ENCODE peak calls at places on chromosomes 16 and 17, in six cellular contexts. One of them, this sample, is unnamed.

GRCh38 chr17:16935786-16936185 is 36.1 kb downstream of the TNFRSF13B start:
- DNase-seq in mucosa of gallbladder: no peak
- DNase-seq in coronary artery: peak
- DNase-seq in GM04504: no peak
- DNase-seq in B cell: no peak
- DNase-seq in adrenal gland: no peak
- DNase-seq in this sample: peak

GRCh38 chr17:79840204-79840988 is 1.2 kb upstream of the CBX4 start:
- DNase-seq in B cell: no peak
- DNase-seq in GM04504: no peak
- DNase-seq in coronary artery: no peak
- DNase-seq in mucosa of gallbladder: no peak
- DNase-seq in adrenal gland: peak
- DNase-seq in this sample: peak

GRCh38 chr17:411416-412120 is 59.0 kb upstream of the RPH3AL start:
- DNase-seq in mucosa of gallbladder: no peak
- DNase-seq in adrenal gland: no peak
- DNase-seq in coronary artery: no peak
- DNase-seq in GM04504: no peak
- DNase-seq in B cell: no peak
- DNase-seq in this sample: no peak

GRCh38 chr17:51319186-51319585 is 58.8 kb downstream of the UTP18 start:
- DNase-seq in coronary artery: no peak
- DNase-seq in adrenal gland: no peak
- DNase-seq in mucosa of gallbladder: no peak
- DNase-seq in B cell: no peak
- DNase-seq in GM04504: no peak
- DNase-seq in this sample: no peak

GRCh38 chr17:83109793-83110645 is 30.6 kb downstream of the METRNL start:
- DNase-seq in coronary artery: peak
- DNase-seq in mucosa of gallbladder: peak
- DNase-seq in B cell: no peak
- DNase-seq in adrenal gland: peak
- DNase-seq in GM04504: peak
- DNase-seq in this sample: peak

GRCh38 chr17:50909765-50910661 is 43.9 kb upstream of the TOB1 start:
- DNase-seq in GM04504: no peak
- DNase-seq in adrenal gland: no peak
- DNase-seq in mucosa of gallbladder: no peak
- DNase-seq in coronary artery: no peak
- DNase-seq in B cell: no peak
- DNase-seq in this sample: no peak

GRCh38 chr16:53999841-54000240 is 286.7 kb downstream of the IRX3 start:
- DNase-seq in adrenal gland: no peak
- DNase-seq in mucosa of gallbladder: no peak
- DNase-seq in GM04504: no peak
- DNase-seq in coronary artery: no peak
- DNase-seq in B cell: no peak
- DNase-seq in this sample: no peak

GRCh38 chr16:4244254-4244812 is 2.5 kb upstream of the SRL start:
- DNase-seq in mucosa of gallbladder: peak
- DNase-seq in coronary artery: no peak
- DNase-seq in B cell: no peak
- DNase-seq in GM04504: no peak
- DNase-seq in adrenal gland: no peak
- DNase-seq in this sample: no peak

GRCh38 chr16:19384656-19385055 is 33.0 kb upstream of the TMC5 start:
- DNase-seq in GM04504: no peak
- DNase-seq in coronary artery: no peak
- DNase-seq in mucosa of gallbladder: peak
- DNase-seq in adrenal gland: no peak
- DNase-seq in B cell: no peak
- DNase-seq in this sample: no peak

GRCh38 chr17:77677637-77678036 is 280.9 kb upstream of the TNRC6C start:
- DNase-seq in adrenal gland: no peak
- DNase-seq in B cell: no peak
- DNase-seq in GM04504: no peak
- DNase-seq in mucosa of gallbladder: no peak
- DNase-seq in coronary artery: no peak
- DNase-seq in this sample: peak

GRCh38 chr16:11256657-11257130 is 690 bp upstream of the SOCS1 start:
- DNase-seq in adrenal gland: no peak
- DNase-seq in mucosa of gallbladder: peak
- DNase-seq in B cell: no peak
- DNase-seq in GM04504: no peak
- DNase-seq in coronary artery: peak
- DNase-seq in this sample: peak

GRCh38 chr16:82633964-82634600 is 7.3 kb downstream of the CDH13 start:
- DNase-seq in coronary artery: no peak
- DNase-seq in B cell: no peak
- DNase-seq in GM04504: no peak
- DNase-seq in adrenal gland: no peak
- DNase-seq in mucosa of gallbladder: no peak
- DNase-seq in this sample: no peak

GRCh38 chr17:5122586-5123342 is 6.9 kb downstream of the USP6 start:
- DNase-seq in coronary artery: peak
- DNase-seq in GM04504: no peak
- DNase-seq in mucosa of gallbladder: no peak
- DNase-seq in B cell: peak
- DNase-seq in adrenal gland: no peak
- DNase-seq in this sample: peak

GRCh38 chr17:3558603-3559269 is 1.1 kb upstream of the TRPV3 start:
- DNase-seq in adrenal gland: no peak
- DNase-seq in GM04504: no peak
- DNase-seq in mucosa of gallbladder: no peak
- DNase-seq in B cell: peak
- DNase-seq in coronary artery: no peak
- DNase-seq in this sample: no peak

GRCh38 chr17:30514895-30515596 is 37.8 kb downstream of the GOSR1 start:
- DNase-seq in B cell: no peak
- DNase-seq in mucosa of gallbladder: no peak
- DNase-seq in GM04504: no peak
- DNase-seq in adrenal gland: no peak
- DNase-seq in coronary artery: no peak
- DNase-seq in this sample: no peak

GRCh38 chr17:60318830-60319229 is 73.1 kb downstream of the USP32 start:
- DNase-seq in adrenal gland: no peak
- DNase-seq in coronary artery: no peak
- DNase-seq in GM04504: no peak
- DNase-seq in B cell: no peak
- DNase-seq in mucosa of gallbladder: no peak
- DNase-seq in this sample: no peak

GRCh38 chr17:17702821-17703607 is 21.8 kb downstream of the RAI1 start:
- DNase-seq in coronary artery: no peak
- DNase-seq in adrenal gland: no peak
- DNase-seq in mucosa of gallbladder: no peak
- DNase-seq in GM04504: no peak
- DNase-seq in B cell: peak
- DNase-seq in this sample: peak

GRCh38 chr16:57091200-57091989 is 988 bp upstream of the CPNE2 start:
- DNase-seq in adrenal gland: no peak
- DNase-seq in GM04504: no peak
- DNase-seq in mucosa of gallbladder: no peak
- DNase-seq in B cell: no peak
- DNase-seq in coronary artery: peak
- DNase-seq in this sample: peak

GRCh38 chr17:1783271-1783670 is 21.4 kb downstream of the SERPINF1 start:
- DNase-seq in coronary artery: peak
- DNase-seq in GM04504: no peak
- DNase-seq in adrenal gland: peak
- DNase-seq in B cell: no peak
- DNase-seq in mucosa of gallbladder: no peak
- DNase-seq in this sample: peak